ENCODE peak calls at places on chromosomes 2 and 18, in five cellular contexts. B is OCI-LY7; I is ovary; X is CD8-positive, alpha-beta memory T cell; Q is CD4-positive, alpha-beta memory T cell. O is an unnamed sample.
A peak's percentile ranks its signal among the peaks of the same experiment; 100 is the strongest.

GRCh38 chr2:200471324-200471848 is 38.5 kb downstream of the KCTD18 start:
- DNase-seq in X (peak; percentile 21), B (peak; percentile 49), I (no peak), Q (peak; percentile 44), O (no peak)

GRCh38 chr2:166651080-166651675 is 157.1 kb upstream of the SCN7A start:
- DNase-seq in Q (no peak), B (no peak), X (no peak), I (no peak), O (no peak)

GRCh38 chr18:12008181-12008767 is 27.0 kb downstream of the IMPA2 start:
- DNase-seq in I (no peak), Q (no peak), X (no peak), B (no peak), O (no peak)

GRCh38 chr2:37865640-37866039 is 59.4 kb upstream of the RMDN2 start:
- DNase-seq in I (no peak), X (no peak), B (no peak), Q (no peak), O (no peak)

GRCh38 chr18:77147418-77147852 is 14.9 kb upstream of the MBP start:
- DNase-seq in Q (no peak), X (no peak), B (no peak), I (no peak), O (no peak)

GRCh38 chr2:169080250-169081035 is 11.1 kb downstream of the DHRS9 start:
- DNase-seq in B (peak; percentile 24), X (no peak), I (no peak), Q (no peak), O (no peak)

GRCh38 chr2:121071058-121071504 is 213.9 kb downstream of the TFCP2L1 start:
- DNase-seq in Q (no peak), I (peak; percentile 90), X (no peak), B (peak; percentile 51), O (peak; percentile 57)

GRCh38 chr2:26581266-26581990 is 59.7 kb downstream of the CIB4 start:
- DNase-seq in X (no peak), B (no peak), Q (no peak), I (no peak), O (peak; percentile 13)

GRCh38 chr18:70074091-70074490 is 126.4 kb upstream of the CD226 start:
- DNase-seq in B (no peak), X (no peak), Q (no peak), I (no peak), O (no peak)

GRCh38 chr2:96414161-96414713 is 78.7 kb downstream of the NCAPH start:
- DNase-seq in Q (no peak), B (no peak), X (no peak), I (no peak), O (no peak)

GRCh38 chr2:42063383-42064171 is 15.8 kb downstream of the PKDCC start:
- DNase-seq in Q (no peak), B (no peak), I (no peak), X (no peak), O (no peak)

GRCh38 chr2:201154615-201155014 is 28.3 kb upstream of the CASP10 start:
- DNase-seq in B (no peak), I (no peak), X (no peak), Q (no peak), O (no peak)

GRCh38 chr2:219422944-219423534 is 4.9 kb downstream of the DES start:
- DNase-seq in I (no peak), X (no peak), B (no peak), Q (no peak), O (no peak)

GRCh38 chr2:226721541-226721940 is 78.1 kb downstream of the IRS1 start:
- DNase-seq in X (no peak), I (peak; percentile 64), B (no peak), Q (no peak), O (peak; percentile 28)

GRCh38 chr2:71611781-71612545 is 158.6 kb downstream of the DYSF start:
- DNase-seq in B (no peak), X (no peak), Q (no peak), I (no peak), O (peak; percentile 34)

GRCh38 chr2:223941579-223942277 is 3.4 kb downstream of the WDFY1 start:
- DNase-seq in Q (peak; percentile 79), I (no peak), B (no peak), X (peak; percentile 23), O (no peak)

GRCh38 chr2:10400568-10400977 is 47.6 kb downstream of the ODC1 start:
- DNase-seq in X (no peak), Q (no peak), I (no peak), B (no peak), O (peak; percentile 43)

GRCh38 chr2:124822516-124822915 is 797.4 kb downstream of the CNTNAP5 start:
- DNase-seq in Q (no peak), X (no peak), I (no peak), B (no peak), O (no peak)

GRCh38 chr2:216636570-216637450 is 3.6 kb downstream of the IGFBP2 start:
- DNase-seq in X (no peak), I (no peak), Q (no peak), B (no peak), O (no peak)

GRCh38 chr2:84435331-84436081 is 23.6 kb downstream of the SUCLG1 start:
- DNase-seq in X (no peak), Q (no peak), B (no peak), I (no peak), O (peak; percentile 18)

GRCh38 chr2:46849080-46849715 is 66.4 kb downstream of the MCFD2 start:
- DNase-seq in X (no peak), B (no peak), I (peak; percentile 45), Q (no peak), O (no peak)

GRCh38 chr2:200624660-200625059 is 38.8 kb downstream of the AOX1 start:
- DNase-seq in I (no peak), B (no peak), X (no peak), Q (no peak), O (no peak)

GRCh38 chr2:41027095-41027494 is 575.2 kb upstream of the SLC8A1 start:
- DNase-seq in Q (no peak), X (no peak), I (no peak), B (no peak), O (no peak)

GRCh38 chr2:11669454-11670291 is at the start of gene NTSR2:
- DNase-seq in X (no peak), I (peak; percentile 83), B (no peak), Q (no peak), O (peak; percentile 54)

GRCh38 chr2:172783091-172783898 is 47.6 kb downstream of the RAPGEF4 start:
- DNase-seq in X (no peak), B (no peak), Q (no peak), I (no peak), O (no peak)

GRCh38 chr2:220893411-220893810 is 678.7 kb downstream of the EPHA4 start:
- DNase-seq in X (no peak), B (no peak), I (no peak), Q (no peak), O (no peak)

GRCh38 chr2:54416166-54416798 is 39.8 kb upstream of the SPTBN1 start:
- DNase-seq in X (no peak), I (no peak), B (no peak), Q (no peak), O (no peak)
- H3K4me1 ChIP-seq in X (no peaks in the 10 kb centered on the region), I (peaks cover 7% of the 10 kb centered on the region), B (no peaks in the 10 kb centered on the region), Q (no peaks in the 10 kb centered on the region), O (no peaks in the 10 kb centered on the region)

GRCh38 chr18:71326826-71327225 is 1038.0 kb downstream of the SOCS6 start:
- DNase-seq in X (no peak), I (no peak), Q (no peak), B (no peak), O (no peak)

GRCh38 chr18:71322201-71322600 is 1033.4 kb downstream of the SOCS6 start:
- DNase-seq in I (no peak), B (no peak), Q (no peak), X (no peak), O (no peak)

GRCh38 chr18:71324356-71324755 is 1035.5 kb downstream of the SOCS6 start:
- DNase-seq in B (no peak), Q (no peak), X (no peak), I (no peak), O (no peak)

GRCh38 chr18:71321319-71321718 is 1032.5 kb downstream of the SOCS6 start:
- DNase-seq in B (no peak), I (no peak), Q (no peak), X (no peak), O (no peak)
- H3K9me3 ChIP-seq in B (no peaks in the 10 kb centered on the region), I (no peaks in the 10 kb centered on the region), Q (no peaks in the 10 kb centered on the region), X (no peaks in the 10 kb centered on the region), O (no peaks in the 10 kb centered on the region)

DNA sequence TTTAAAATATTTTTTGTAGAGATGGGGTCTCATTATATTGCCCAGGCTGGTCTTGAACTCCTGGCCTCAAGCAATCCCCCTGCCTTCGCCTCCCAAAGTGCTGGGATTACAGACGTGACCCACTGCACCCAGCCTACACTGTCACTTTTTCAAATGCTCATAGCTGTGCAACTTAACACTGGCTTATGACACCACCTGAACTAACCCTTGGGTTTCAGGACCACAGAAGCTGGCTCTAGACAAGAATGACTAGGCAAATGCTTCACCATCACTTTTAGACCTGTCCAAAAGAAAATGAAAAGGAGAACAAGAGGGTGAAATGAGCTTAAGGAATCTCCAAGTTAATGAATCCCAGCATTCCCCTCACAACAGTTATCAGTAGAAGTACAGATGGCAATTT is 13.3 kb downstream of the ERCC3 start:
- DNase-seq in I (no peak), B (no peak), Q (no peak), X (no peak), O (no peak)
- H3K36me3 ChIP-seq in I (no peaks in the 10 kb centered on the region), B (peaks cover 96% of the 10 kb centered on the region), Q (peaks cover 65% of the 10 kb centered on the region), X (peaks cover 64% of the 10 kb centered on the region), O (peaks cover 100% of the 10 kb centered on the region)

GRCh38 chr2:196238836-196239380 is 67.5 kb upstream of the STK17B start:
- DNase-seq in I (no peak), Q (no peak), X (no peak), B (no peak), O (no peak)
- H3K4me1 ChIP-seq in I (no peaks in the 10 kb centered on the region), Q (peaks cover 86% of the 10 kb centered on the region), X (peaks cover 78% of the 10 kb centered on the region), B (peaks cover 67% of the 10 kb centered on the region), O (peaks cover 26% of the 10 kb centered on the region)

GRCh38 chr18:44039216-44039615 is 641.5 kb upstream of the SETBP1 start:
- DNase-seq in Q (no peak), I (no peak), B (no peak), X (no peak), O (no peak)
- H3K9me3 ChIP-seq in Q (no peaks in the 10 kb centered on the region), I (no peaks in the 10 kb centered on the region), B (no peaks in the 10 kb centered on the region), X (no peaks in the 10 kb centered on the region), O (no peaks in the 10 kb centered on the region)

O was measured in heart left ventricle.